ENCODE peak calls at places on chromosomes 3 and 15, in nine cellular contexts. Q is neural progenitor cell, V is upper lobe of right lung, J is body of pancreas, B is H1, E is uterus, H is K562, C is thoracic aorta, Y is psoas muscle. I is an unnamed sample. For H3K4me1, the result is how much of the 10 kb centered on the place peaks cover.

GRCh38 chr3:143627336-143627735 is 220.9 kb downstream of the SLC9A9 start:
- DNase-seq in Q (no peak), V (no peak), J (no peak), B (no peak), E (no peak), H (no peak), C (no peak), Y (no peak), I (no peak)

GRCh38 chr3:155325263-155325835 is 31.9 kb upstream of the STRIT1 start:
- DNase-seq in Q (no peak), V (no peak), J (peak), B (no peak), E (no peak), H (no peak), C (no peak), Y (no peak), I (no peak)

GRCh38 chr3:58386966-58387365 is 46.7 kb downstream of the PDHB start:
- DNase-seq in Q (no peak), V (no peak), J (no peak), B (no peak), E (peak), H (no peak), C (no peak), Y (no peak), I (peak)

GRCh38 chr15:84034831-84035753 is 200.5 kb upstream of the GOLGA6L4 start:
- DNase-seq in Q (peak), V (no peak), J (peak), B (no peak), E (no peak), H (peak), C (no peak), Y (no peak), I (no peak)

GRCh38 chr3:171228228-171228627 is 201.7 kb upstream of the SLC2A2 start:
- DNase-seq in Q (no peak), V (no peak), J (no peak), B (no peak), E (no peak), H (no peak), C (no peak), Y (no peak), I (no peak)

GRCh38 chr15:85545185-85545584 is 164.8 kb downstream of the AKAP13 start:
- DNase-seq in Q (no peak), V (no peak), J (no peak), B (no peak), E (no peak), H (no peak), C (no peak), Y (no peak), I (no peak)

GRCh38 chr15:45704329-45705249 is 69.8 kb downstream of the SQOR start:
- DNase-seq in Q (peak), V (peak), J (no peak), B (peak), E (no peak), H (no peak), C (no peak), Y (peak), I (no peak)

GRCh38 chr3:193240850-193241706 is at the start of gene PLAAT1:
- DNase-seq in Q (peak), V (peak), J (peak), B (peak), E (peak), H (peak), C (no peak), Y (peak), I (no peak)

GRCh38 chr15:76270876-76271275 is 40.4 kb downstream of the ETFA start:
- DNase-seq in Q (no peak), V (no peak), J (no peak), B (no peak), E (no peak), H (no peak), C (no peak), Y (no peak), I (no peak)

GRCh38 chr15:48559270-48559669 is 86.2 kb downstream of the FBN1 start:
- DNase-seq in Q (peak), V (no peak), J (no peak), B (no peak), E (peak), H (no peak), C (peak), Y (peak), I (peak)

GRCh38 chr3:101320475-101320874 is at the start of gene IMPG2:
- DNase-seq in Q (no peak), V (no peak), J (no peak), B (no peak), E (no peak), H (no peak), C (no peak), Y (no peak), I (no peak)

GRCh38 chr3:58540176-58540863 is 3.3 kb upstream of the ACOX2 start:
- DNase-seq in Q (no peak), V (no peak), J (no peak), B (no peak), E (no peak), H (no peak), C (no peak), Y (no peak), I (no peak)

GRCh38 chr3:115937054-115937453 is 313.7 kb downstream of the GAP43 start:
- DNase-seq in Q (no peak), V (no peak), J (no peak), B (no peak), E (no peak), H (no peak), C (no peak), Y (no peak), I (no peak)

GRCh38 chr3:27680517-27681246 is 41.4 kb downstream of the EOMES start:
- DNase-seq in Q (peak), V (no peak), J (no peak), B (peak), E (no peak), H (no peak), C (no peak), Y (no peak), I (no peak)

GRCh38 chr15:42456539-42456938 is 34.4 kb downstream of the ZNF106 start:
- DNase-seq in Q (no peak), V (no peak), J (no peak), B (no peak), E (no peak), H (no peak), C (no peak), Y (no peak), I (no peak)

GRCh38 chr3:104190681-104191080 is 1176.0 kb upstream of the ALCAM start:
- DNase-seq in Q (peak), V (no peak), J (no peak), B (no peak), E (no peak), H (no peak), C (no peak), Y (no peak), I (no peak)

DNA sequence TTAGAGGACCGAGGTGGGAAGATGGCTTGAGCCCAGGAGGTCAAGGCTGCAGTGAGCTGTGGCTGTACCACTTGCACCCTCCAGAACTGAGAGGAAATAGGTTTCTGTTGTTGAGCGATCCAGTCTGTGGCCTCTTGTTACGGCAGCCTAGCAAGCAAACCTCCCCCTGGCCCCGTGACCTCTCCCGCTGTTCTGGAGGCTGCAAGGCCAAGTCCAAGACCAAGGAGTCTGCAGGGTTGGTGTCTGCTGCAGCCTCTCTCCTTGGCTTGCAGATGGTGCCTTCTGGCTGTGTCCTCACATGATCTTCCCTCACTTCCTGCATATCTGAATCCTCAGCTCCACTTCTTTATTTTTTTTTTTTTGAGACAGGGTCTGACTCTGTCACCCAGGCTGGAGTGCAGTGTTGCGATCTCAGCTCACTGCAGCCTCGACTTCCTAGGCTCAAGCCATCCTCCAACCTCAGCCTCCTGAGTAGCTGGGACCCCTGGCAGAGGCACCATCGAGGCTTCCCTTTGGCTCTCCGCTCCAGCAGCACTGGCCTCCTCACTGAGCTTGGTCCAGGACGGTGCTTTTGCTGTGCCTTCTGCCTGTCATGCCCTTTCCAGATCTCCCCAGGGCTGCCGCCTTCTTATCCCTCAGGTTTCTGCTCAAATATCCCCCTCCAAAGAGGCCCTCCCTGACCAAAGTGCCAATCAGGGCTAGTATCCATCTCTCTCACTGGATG is 18.0 kb upstream of the PLXND1 start:
- DNase-seq in Q (no peak), V (peak), J (peak), B (no peak), E (no peak), H (no peak), C (no peak), Y (no peak), I (peak)
- H3K4me1 ChIP-seq in Q (under half), V (half or more), J (half or more), B (under half), E (under half), H (half or more), C (half or more), Y (under half), I (half or more)

GRCh38 chr15:31975446-31976229 is 54.7 kb upstream of the CHRNA7 start:
- DNase-seq in Q (peak), V (no peak), J (peak), B (peak), E (no peak), H (no peak), C (no peak), Y (no peak), I (no peak)
- TF ChIP-seq CTCF in Q (no peak), V (no peak), J (no peak), B (peak), E (no peak), H (no peak), C (no peak), Y (no peak), I (no peak)

GRCh38 chr3:157056035-157056434 is 103.9 kb downstream of the CCNL1 start:
- DNase-seq in Q (no peak), V (no peak), J (no peak), B (no peak), E (no peak), H (no peak), C (no peak), Y (no peak), I (no peak)

GRCh38 chr3:157059661-157060060 is 100.3 kb downstream of the CCNL1 start:
- DNase-seq in Q (no peak), V (no peak), J (no peak), B (no peak), E (no peak), H (no peak), C (no peak), Y (no peak), I (no peak)

GRCh38 chr3:157061271-157061670 is 98.7 kb downstream of the CCNL1 start:
- DNase-seq in Q (no peak), V (no peak), J (no peak), B (no peak), E (no peak), H (no peak), C (no peak), Y (no peak), I (no peak)

GRCh38 chr3:157058392-157059071 is 101.4 kb downstream of the CCNL1 start:
- DNase-seq in Q (no peak), V (no peak), J (no peak), B (no peak), E (no peak), H (no peak), C (no peak), Y (no peak), I (no peak)

DNA sequence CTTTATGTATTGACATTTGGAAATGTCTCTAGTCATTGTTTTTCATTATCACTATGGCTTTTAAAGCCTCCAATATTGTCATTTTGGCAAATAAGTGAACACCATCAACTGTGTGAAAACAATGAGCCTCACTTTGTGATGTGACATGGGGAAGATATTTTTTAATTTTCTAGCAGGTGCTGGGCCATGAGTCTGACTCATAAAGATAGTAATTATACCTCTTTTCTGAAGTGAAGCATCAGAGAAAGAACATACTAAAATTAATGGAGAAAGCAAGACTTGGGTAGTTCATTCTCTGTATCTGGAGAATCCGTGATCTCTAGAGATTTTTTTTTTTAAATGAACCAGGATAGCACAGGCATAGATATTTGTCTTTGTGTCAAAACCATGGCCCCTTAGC is 100.8 kb downstream of the CCNL1 start:
- DNase-seq in Q (no peak), V (no peak), J (no peak), B (no peak), E (no peak), H (no peak), C (no peak), Y (no peak), I (no peak)
- H3K4me1 ChIP-seq in Q (under half), V (under half), J (under half), B (under half), E (under half), H (under half), C (under half), Y (under half), I (under half)

GRCh38 chr3:49469876-49470713 is at the start of gene DAG1:
- DNase-seq in Q (peak), V (peak), J (peak), B (peak), E (peak), H (peak), C (peak), Y (peak), I (peak)
- TF ChIP-seq CTCF in Q (no peak), V (no peak), J (no peak), B (no peak), E (peak), H (no peak), C (no peak), Y (no peak), I (peak)

GRCh38 chr3:31896643-31897433 is 84.2 kb downstream of the OSBPL10 start:
- DNase-seq in Q (no peak), V (no peak), J (no peak), B (no peak), E (no peak), H (no peak), C (no peak), Y (no peak), I (no peak)
- H3K4me1 ChIP-seq in Q (under half), V (under half), J (under half), B (under half), E (under half), H (under half), C (under half), Y (under half), I (under half)

GRCh38 chr15:90529369-90530249 is at the start of gene CRTC3:
- DNase-seq in Q (peak), V (peak), J (peak), B (peak), E (peak), H (peak), C (no peak), Y (peak), I (peak)
- TF ChIP-seq CTCF in Q (no peak), V (no peak), J (no peak), B (no peak), E (peak), H (no peak), C (no peak), Y (no peak), I (peak)

DNA sequence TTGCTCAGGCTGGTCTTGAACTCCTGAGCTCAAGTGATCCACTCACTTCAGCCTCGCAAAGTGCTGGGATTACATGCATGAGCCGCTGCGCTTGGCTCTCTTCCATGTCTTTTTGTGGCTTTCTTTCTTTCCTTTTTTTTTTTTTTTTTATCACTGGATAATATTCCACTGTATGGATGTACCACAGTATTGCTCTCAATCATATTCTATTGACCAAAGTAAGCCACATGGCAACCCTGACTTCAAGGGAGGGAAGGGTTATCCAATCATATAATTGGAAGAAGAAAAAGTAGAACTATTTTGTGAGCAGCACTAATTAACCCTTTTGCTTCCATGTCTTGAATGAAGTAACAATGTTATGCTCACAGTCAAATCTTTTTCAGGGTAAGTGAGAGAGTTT is 307.0 kb upstream of the RASGRP1 start:
- DNase-seq in Q (no peak), V (no peak), J (no peak), B (no peak), E (no peak), H (no peak), C (no peak), Y (no peak), I (no peak)
- H3K4me1 ChIP-seq in Q (under half), V (under half), J (under half), B (under half), E (under half), H (under half), C (under half), Y (under half), I (under half)

GRCh38 chr3:43224405-43225073 is 61.8 kb upstream of the SNRK start:
- DNase-seq in Q (no peak), V (no peak), J (no peak), B (no peak), E (no peak), H (no peak), C (no peak), Y (no peak), I (no peak)
- TF ChIP-seq CTCF in Q (no peak), V (no peak), J (no peak), B (no peak), E (no peak), H (no peak), C (no peak), Y (no peak), I (no peak)

GRCh38 chr3:159860269-159860668 is 128.4 kb upstream of the IL12A start:
- DNase-seq in Q (no peak), V (no peak), J (no peak), B (no peak), E (no peak), H (no peak), C (no peak), Y (no peak), I (no peak)

GRCh38 chr3:159859424-159859823 is 129.2 kb upstream of the IL12A start:
- DNase-seq in Q (no peak), V (no peak), J (no peak), B (no peak), E (no peak), H (no peak), C (no peak), Y (no peak), I (no peak)

GRCh38 chr3:159859836-159860235 is 128.8 kb upstream of the IL12A start:
- DNase-seq in Q (no peak), V (no peak), J (no peak), B (no peak), E (no peak), H (no peak), C (no peak), Y (no peak), I (no peak)

GRCh38 chr3:159860727-159861126 is 127.9 kb upstream of the IL12A start:
- DNase-seq in Q (no peak), V (no peak), J (no peak), B (no peak), E (no peak), H (no peak), C (no peak), Y (no peak), I (no peak)

GRCh38 chr3:159861369-159861987 is 127.2 kb upstream of the IL12A start:
- DNase-seq in Q (peak), V (no peak), J (no peak), B (no peak), E (no peak), H (no peak), C (no peak), Y (no peak), I (no peak)
- H3K4me1 ChIP-seq in Q (under half), V (under half), J (under half), B (under half), E (under half), H (under half), C (half or more), Y (half or more), I (half or more)